ENCODE peak calls at places on chromosomes 4 and X, in six cellular contexts. U, H, L, W, Z and I are unnamed samples.

GRCh38 chr4:143337600-143338287 is 1.1 kb downstream of the GAB1 start:
- DNase-seq in H (peak; percentile 68), U (peak; percentile 70), L (peak; percentile 67), Z (no peak), W (no peak), I (peak; percentile 37)

GRCh38 chr4:176886135-176886534 is 93.4 kb upstream of the VEGFC start:
- DNase-seq in L (no peak), U (no peak), W (no peak), H (no peak), Z (no peak), I (no peak)

GRCh38 chrX:126994011-126994410 is 174.5 kb downstream of the PRR32 start:
- DNase-seq in U (no peak), Z (no peak), H (no peak), W (no peak), L (no peak), I (no peak)

GRCh38 chrX:16671005-16671404 is 21.0 kb downstream of the S100G start:
- DNase-seq in H (peak; percentile 52), U (peak; percentile 5), W (no peak), L (peak; percentile 59), Z (no peak), I (no peak)

GRCh38 chr4:186934841-186935443 is 211.3 kb upstream of the FAT1 start:
- DNase-seq in U (no peak), W (no peak), L (no peak), Z (no peak), H (no peak), I (no peak)

GRCh38 chr4:89305712-89306437 is 1.7 kb downstream of the GPRIN3 start:
- DNase-seq in H (no peak), U (no peak), Z (no peak), L (no peak), W (no peak), I (no peak)

GRCh38 chr4:101981756-101982155 is 191.2 kb downstream of the BANK1 start:
- DNase-seq in U (no peak), Z (no peak), L (no peak), H (peak; percentile 11), W (no peak), I (no peak)

GRCh38 chr4:86942185-86942666 is 7.4 kb downstream of the AFF1 start:
- DNase-seq in H (no peak), L (peak; percentile 55), U (peak; percentile 62), Z (no peak), W (no peak), I (no peak)

GRCh38 chr4:125590158-125590557 is 275.4 kb downstream of the FAT4 start:
- DNase-seq in W (no peak), U (peak; percentile 18), Z (no peak), H (no peak), L (no peak), I (no peak)

GRCh38 chr4:138868562-138868961 is 147.0 kb upstream of the NOCT start:
- DNase-seq in H (no peak), U (no peak), L (no peak), W (no peak), Z (no peak), I (no peak)

GRCh38 chr4:179130122-179130714 is 1688.0 kb upstream of the AGA start:
- DNase-seq in L (no peak), Z (peak; percentile 34), U (no peak), W (no peak), H (no peak), I (no peak)

GRCh38 chr4:87985097-87985886 is 9.8 kb downstream of the SPP1 start:
- DNase-seq in L (no peak), W (no peak), Z (no peak), U (peak; percentile 70), H (peak; percentile 80), I (peak; percentile 74)

GRCh38 chr4:66591968-66592367 is 921.7 kb upstream of the EPHA5 start:
- DNase-seq in W (no peak), Z (no peak), L (no peak), H (no peak), U (no peak), I (no peak)

GRCh38 chr4:11669156-11669555 is 240.5 kb upstream of the HS3ST1 start:
- DNase-seq in L (no peak), H (no peak), W (no peak), U (no peak), Z (no peak), I (no peak)

GRCh38 chrX:41863343-41864203 is 59.8 kb downstream of the CASK start:
- DNase-seq in Z (no peak), L (no peak), H (no peak), W (no peak), U (no peak), I (no peak)

GRCh38 chrX:13307041-13307440 is 12.8 kb downstream of the ATXN3L start:
- DNase-seq in U (no peak), Z (no peak), L (no peak), H (no peak), W (no peak), I (no peak)

GRCh38 chr4:28479666-28480065 is 1619.0 kb downstream of the STIM2 start:
- DNase-seq in H (peak; percentile 38), W (no peak), L (no peak), Z (no peak), U (no peak), I (no peak)

GRCh38 chr4:56132835-56133234 is 184.1 kb downstream of the CEP135 start:
- DNase-seq in H (no peak), U (no peak), W (no peak), Z (no peak), L (no peak), I (no peak)

GRCh38 chr4:97453186-97453585 is 690.1 kb downstream of the STPG2 start:
- DNase-seq in Z (no peak), W (no peak), H (no peak), U (no peak), L (no peak), I (no peak)

GRCh38 chr4:97457253-97457652 is 686.0 kb downstream of the STPG2 start:
- DNase-seq in L (no peak), U (no peak), Z (no peak), W (no peak), H (no peak), I (no peak)
- TF ChIP-seq CREB1 in L (no peak), U (no peak), Z (no peak), W (no peak), H (no peak), I (no peak)

GRCh38 chrX:24341795-24342194 is 18.6 kb upstream of the SUPT20HL1 start:
- DNase-seq in W (no peak), H (no peak), Z (no peak), U (no peak), L (no peak), I (no peak)
- TF ChIP-seq CREB1 in W (no peak), H (no peak), Z (no peak), U (no peak), L (no peak), I (no peak)

GRCh38 chr4:118909173-118909956 is 20.7 kb downstream of the SYNPO2 start:
- DNase-seq in Z (no peak), U (no peak), L (no peak), W (no peak), H (no peak), I (no peak)
- TF ChIP-seq CREB1 in Z (no peak), U (no peak), L (no peak), W (no peak), H (no peak), I (no peak)

DNA sequence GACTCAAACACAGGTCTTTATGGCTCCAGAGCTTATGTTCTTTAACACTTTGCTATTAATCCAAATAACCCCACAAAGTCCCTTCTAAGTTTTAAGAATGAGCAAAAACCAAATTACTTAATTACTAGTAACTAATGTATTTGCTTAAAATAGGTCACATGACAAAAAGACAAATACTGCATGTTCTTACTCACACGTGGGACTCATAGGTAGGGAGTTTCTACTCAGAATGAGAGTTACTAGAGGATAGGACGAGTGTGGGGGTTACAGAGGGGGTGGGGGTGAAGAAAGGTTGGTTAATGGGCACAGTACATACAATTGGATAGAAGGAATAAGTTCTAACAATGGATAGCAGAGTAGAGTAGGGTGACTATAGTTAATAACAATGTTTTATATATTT is 5.8 kb downstream of the RPS6KA3 start:
- DNase-seq in H (no peak), U (no peak), W (no peak), L (no peak), Z (no peak), I (no peak)
- TF ChIP-seq CREB1 in H (no peak), U (no peak), W (no peak), L (no peak), Z (no peak), I (no peak)

GRCh38 chrX:46913710-46914109 is 1.5 kb downstream of the JADE3 start:
- DNase-seq in Z (no peak), H (peak; percentile 17), U (peak; percentile 39), W (no peak), L (peak; percentile 22), I (no peak)

GRCh38 chrX:46910415-46910814 is 1.8 kb upstream of the JADE3 start:
- DNase-seq in Z (no peak), L (no peak), H (no peak), U (no peak), W (no peak), I (no peak)

GRCh38 chrX:46912098-46912672 is at the start of gene JADE3:
- DNase-seq in Z (no peak), H (peak; percentile 78), L (peak; percentile 70), W (peak; percentile 9), U (peak; percentile 55), I (peak; percentile 70)

GRCh38 chrX:46916273-46916672 is 4.1 kb downstream of the JADE3 start:
- DNase-seq in L (no peak), Z (no peak), W (no peak), U (no peak), H (no peak), I (no peak)

GRCh38 chrX:46912673-46913491 is 661 bp downstream of the JADE3 start:
- DNase-seq in Z (no peak), L (peak; percentile 52), U (peak; percentile 39), H (peak; percentile 76), W (no peak), I (peak; percentile 69)
- TF ChIP-seq CREB1 in Z (no peak), L (no peak), U (no peak), H (no peak), W (no peak), I (no peak)

GRCh38 chr4:159396151-159396550 is 293.3 kb downstream of the RAPGEF2 start:
- DNase-seq in H (no peak), L (no peak), W (no peak), U (no peak), Z (no peak), I (no peak)

GRCh38 chr4:159400782-159401712 is 298.2 kb downstream of the RAPGEF2 start:
- DNase-seq in H (no peak), U (no peak), W (no peak), Z (no peak), L (no peak), I (no peak)

GRCh38 chr4:159398236-159398638 is 295.4 kb downstream of the RAPGEF2 start:
- DNase-seq in H (no peak), W (no peak), L (no peak), U (no peak), Z (no peak), I (no peak)

GRCh38 chr4:159401791-159402380 is 299.0 kb downstream of the RAPGEF2 start:
- DNase-seq in Z (no peak), L (no peak), W (no peak), H (no peak), U (peak; percentile 25), I (no peak)
- TF ChIP-seq CREB1 in Z (no peak), L (no peak), W (no peak), H (no peak), U (no peak), I (no peak)

GRCh38 chr4:37392540-37393255 is 148.2 kb downstream of the NWD2 start:
- DNase-seq in W (no peak), H (peak; percentile 17), Z (no peak), U (no peak), L (no peak), I (no peak)
- TF ChIP-seq CREB1 in W (no peak), H (no peak), Z (no peak), U (no peak), L (no peak), I (no peak)

GRCh38 chr4:115664285-115664684 is 550.9 kb upstream of the NDST4 start:
- DNase-seq in W (no peak), Z (no peak), L (no peak), H (peak; percentile 27), U (no peak), I (no peak)
- TF ChIP-seq CREB1 in W (no peak), Z (no peak), L (no peak), H (no peak), U (no peak), I (no peak)